ENCODE peak calls at places on chromosomes 16 and 17, in nine cellular contexts. One of them, this sample, is unnamed.
A peak's percentile ranks its signal among the peaks of the same experiment; 100 is the strongest.

GRCh38 chr17:8109669-8110455 is 8.5 kb downstream of the ALOXE3 start:
- DNase-seq in heart left ventricle: peak; percentile 34
- DNase-seq in keratinocyte: no peak
- DNase-seq in Caco-2: peak; percentile 78
- DNase-seq in AG09309: no peak
- DNase-seq in fibroblast of lung: peak; percentile 14
- DNase-seq in AG04449: no peak
- DNase-seq in heart right ventricle: peak; percentile 59
- DNase-seq in sigmoid colon: no peak
- DNase-seq in this sample: peak; percentile 86

GRCh38 chr17:34619687-34620217 is 40.4 kb downstream of the TMEM132E start:
- DNase-seq in heart left ventricle: no peak
- DNase-seq in keratinocyte: no peak
- DNase-seq in Caco-2: no peak
- DNase-seq in AG09309: no peak
- DNase-seq in fibroblast of lung: no peak
- DNase-seq in AG04449: no peak
- DNase-seq in heart right ventricle: no peak
- DNase-seq in sigmoid colon: no peak
- DNase-seq in this sample: no peak

GRCh38 chr16:89407282-89407924 is 83.0 kb downstream of the ANKRD11 start:
- DNase-seq in heart left ventricle: no peak
- DNase-seq in keratinocyte: no peak
- DNase-seq in Caco-2: no peak
- DNase-seq in AG09309: no peak
- DNase-seq in fibroblast of lung: no peak
- DNase-seq in AG04449: no peak
- DNase-seq in heart right ventricle: no peak
- DNase-seq in sigmoid colon: no peak
- DNase-seq in this sample: peak; percentile 58

GRCh38 chr16:12185563-12185962 is 209.0 kb downstream of the SNX29 start:
- DNase-seq in heart left ventricle: no peak
- DNase-seq in keratinocyte: no peak
- DNase-seq in Caco-2: no peak
- DNase-seq in AG09309: no peak
- DNase-seq in fibroblast of lung: no peak
- DNase-seq in AG04449: no peak
- DNase-seq in heart right ventricle: no peak
- DNase-seq in sigmoid colon: no peak
- DNase-seq in this sample: no peak

GRCh38 chr17:8939496-8940334 is 25.8 kb downstream of the PIK3R5 start:
- DNase-seq in heart left ventricle: no peak
- DNase-seq in keratinocyte: no peak
- DNase-seq in Caco-2: no peak
- DNase-seq in AG09309: no peak
- DNase-seq in fibroblast of lung: no peak
- DNase-seq in AG04449: no peak
- DNase-seq in heart right ventricle: no peak
- DNase-seq in sigmoid colon: no peak
- DNase-seq in this sample: no peak

GRCh38 chr16:56662357-56663354 is 4.9 kb downstream of the MT1F start:
- DNase-seq in heart left ventricle: no peak
- DNase-seq in keratinocyte: no peak
- DNase-seq in Caco-2: no peak
- DNase-seq in AG09309: no peak
- DNase-seq in fibroblast of lung: no peak
- DNase-seq in AG04449: no peak
- DNase-seq in heart right ventricle: no peak
- DNase-seq in sigmoid colon: no peak
- DNase-seq in this sample: no peak

GRCh38 chr16:19555938-19556778 is 655 bp downstream of the VPS35L start:
- DNase-seq in heart left ventricle: no peak
- DNase-seq in keratinocyte: peak; percentile 23
- DNase-seq in Caco-2: no peak
- DNase-seq in AG09309: no peak
- DNase-seq in fibroblast of lung: peak; percentile 39
- DNase-seq in AG04449: no peak
- DNase-seq in heart right ventricle: no peak
- DNase-seq in sigmoid colon: no peak
- DNase-seq in this sample: no peak

GRCh38 chr16:11164482-11165270 is 91.3 kb downstream of the SOCS1 start:
- DNase-seq in heart left ventricle: no peak
- DNase-seq in keratinocyte: no peak
- DNase-seq in Caco-2: no peak
- DNase-seq in AG09309: no peak
- DNase-seq in fibroblast of lung: no peak
- DNase-seq in AG04449: no peak
- DNase-seq in heart right ventricle: no peak
- DNase-seq in sigmoid colon: no peak
- DNase-seq in this sample: peak; percentile 38

GRCh38 chr17:29607557-29608195 is 14.7 kb downstream of the ANKRD13B start:
- DNase-seq in heart left ventricle: no peak
- DNase-seq in keratinocyte: no peak
- DNase-seq in Caco-2: no peak
- DNase-seq in AG09309: no peak
- DNase-seq in fibroblast of lung: no peak
- DNase-seq in AG04449: no peak
- DNase-seq in heart right ventricle: no peak
- DNase-seq in sigmoid colon: no peak
- DNase-seq in this sample: no peak

GRCh38 chr17:42422958-42423712 is at the start of gene CAVIN1:
- DNase-seq in heart left ventricle: peak; percentile 100
- DNase-seq in keratinocyte: peak; percentile 75
- DNase-seq in Caco-2: peak; percentile 99
- DNase-seq in AG09309: peak; percentile 92
- DNase-seq in fibroblast of lung: peak; percentile 98
- DNase-seq in AG04449: peak; percentile 92
- DNase-seq in heart right ventricle: peak; percentile 100
- DNase-seq in sigmoid colon: peak; percentile 100
- DNase-seq in this sample: peak; percentile 99

GRCh38 chr16:88747588-88748301 is 37.3 kb downstream of the PIEZO1 start:
- DNase-seq in heart left ventricle: no peak
- DNase-seq in keratinocyte: no peak
- DNase-seq in Caco-2: peak; percentile 85
- DNase-seq in AG09309: no peak
- DNase-seq in fibroblast of lung: no peak
- DNase-seq in AG04449: no peak
- DNase-seq in heart right ventricle: no peak
- DNase-seq in sigmoid colon: no peak
- DNase-seq in this sample: no peak

GRCh38 chr16:27982184-27982583 is 81.3 kb downstream of the GSG1L start:
- DNase-seq in heart left ventricle: no peak
- DNase-seq in keratinocyte: no peak
- DNase-seq in Caco-2: no peak
- DNase-seq in AG09309: no peak
- DNase-seq in fibroblast of lung: no peak
- DNase-seq in AG04449: no peak
- DNase-seq in heart right ventricle: no peak
- DNase-seq in sigmoid colon: no peak
- DNase-seq in this sample: no peak

GRCh38 chr16:27980919-27981670 is 82.4 kb downstream of the GSG1L start:
- DNase-seq in heart left ventricle: no peak
- DNase-seq in keratinocyte: no peak
- DNase-seq in Caco-2: no peak
- DNase-seq in AG09309: no peak
- DNase-seq in fibroblast of lung: no peak
- DNase-seq in AG04449: no peak
- DNase-seq in heart right ventricle: no peak
- DNase-seq in sigmoid colon: no peak
- DNase-seq in this sample: no peak

GRCh38 chr16:27978876-27979275 is 84.6 kb downstream of the GSG1L start:
- DNase-seq in heart left ventricle: no peak
- DNase-seq in keratinocyte: no peak
- DNase-seq in Caco-2: no peak
- DNase-seq in AG09309: no peak
- DNase-seq in fibroblast of lung: no peak
- DNase-seq in AG04449: no peak
- DNase-seq in heart right ventricle: no peak
- DNase-seq in sigmoid colon: peak; percentile 26
- DNase-seq in this sample: no peak

GRCh38 chr16:27977966-27978365 is 85.5 kb downstream of the GSG1L start:
- DNase-seq in heart left ventricle: peak; percentile 25
- DNase-seq in keratinocyte: no peak
- DNase-seq in Caco-2: no peak
- DNase-seq in AG09309: peak; percentile 14
- DNase-seq in fibroblast of lung: no peak
- DNase-seq in AG04449: no peak
- DNase-seq in heart right ventricle: no peak
- DNase-seq in sigmoid colon: peak; percentile 13
- DNase-seq in this sample: no peak

GRCh38 chr16:27980076-27980775 is 83.3 kb downstream of the GSG1L start:
- DNase-seq in heart left ventricle: no peak
- DNase-seq in keratinocyte: no peak
- DNase-seq in Caco-2: no peak
- DNase-seq in AG09309: no peak
- DNase-seq in fibroblast of lung: no peak
- DNase-seq in AG04449: no peak
- DNase-seq in heart right ventricle: no peak
- DNase-seq in sigmoid colon: peak; percentile 35
- DNase-seq in this sample: no peak
- TF ChIP-seq CTCF in heart left ventricle: no peak
- TF ChIP-seq CTCF in keratinocyte: no peak
- TF ChIP-seq CTCF in Caco-2: no peak
- TF ChIP-seq CTCF in AG09309: no peak
- TF ChIP-seq CTCF in fibroblast of lung: no peak
- TF ChIP-seq CTCF in AG04449: no peak
- TF ChIP-seq CTCF in heart right ventricle: no peak
- TF ChIP-seq CTCF in sigmoid colon: no peak
- TF ChIP-seq CTCF in this sample: no peak

DNA sequence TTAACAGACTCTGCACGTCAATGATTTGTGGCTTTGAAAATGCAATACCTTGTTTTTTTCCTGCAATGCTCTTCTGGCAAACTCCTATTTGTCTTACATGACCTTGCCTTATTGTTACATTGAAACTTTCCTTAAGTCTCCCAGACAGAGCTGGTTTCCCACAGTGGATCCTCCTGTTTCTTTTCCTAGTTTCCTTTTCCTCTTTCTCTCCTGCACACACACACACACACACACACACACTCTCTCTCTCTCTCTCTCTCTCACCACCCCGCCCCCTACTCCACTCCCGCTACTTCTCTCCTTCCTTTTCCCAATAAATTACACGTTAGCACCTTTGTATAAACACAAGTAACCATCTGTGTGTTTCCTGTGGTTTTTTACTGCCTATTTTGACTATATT is 2.3 kb downstream of the ORC6 start:
- DNase-seq in heart left ventricle: no peak
- DNase-seq in keratinocyte: no peak
- DNase-seq in Caco-2: no peak
- DNase-seq in AG09309: no peak
- DNase-seq in fibroblast of lung: peak; percentile 67
- DNase-seq in AG04449: no peak
- DNase-seq in heart right ventricle: no peak
- DNase-seq in sigmoid colon: no peak
- DNase-seq in this sample: no peak
- H3K4me3 ChIP-seq in heart left ventricle: no peak overlapping the region
- H3K4me3 ChIP-seq in keratinocyte: no peak overlapping the region
- H3K4me3 ChIP-seq in Caco-2: no peak overlapping the region
- H3K4me3 ChIP-seq in AG09309: no peak overlapping the region
- H3K4me3 ChIP-seq in fibroblast of lung: no peak overlapping the region
- H3K4me3 ChIP-seq in AG04449: no peak overlapping the region
- H3K4me3 ChIP-seq in heart right ventricle: no peak overlapping the region
- H3K4me3 ChIP-seq in sigmoid colon: no peak overlapping the region
- H3K4me3 ChIP-seq in this sample: no peak overlapping the region

GRCh38 chr17:4032738-4033137 is 68.5 kb upstream of the ATP2A3 start:
- DNase-seq in heart left ventricle: no peak
- DNase-seq in keratinocyte: no peak
- DNase-seq in Caco-2: no peak
- DNase-seq in AG09309: no peak
- DNase-seq in fibroblast of lung: no peak
- DNase-seq in AG04449: no peak
- DNase-seq in heart right ventricle: no peak
- DNase-seq in sigmoid colon: no peak
- DNase-seq in this sample: no peak
- TF ChIP-seq CTCF in heart left ventricle: no peak
- TF ChIP-seq CTCF in keratinocyte: no peak
- TF ChIP-seq CTCF in Caco-2: no peak
- TF ChIP-seq CTCF in AG09309: no peak
- TF ChIP-seq CTCF in fibroblast of lung: no peak
- TF ChIP-seq CTCF in AG04449: no peak
- TF ChIP-seq CTCF in heart right ventricle: no peak
- TF ChIP-seq CTCF in sigmoid colon: no peak
- TF ChIP-seq CTCF in this sample: no peak

GRCh38 chr16:75007443-75007842 is 8.6 kb downstream of the ZNRF1 start:
- DNase-seq in heart left ventricle: no peak
- DNase-seq in keratinocyte: no peak
- DNase-seq in Caco-2: no peak
- DNase-seq in AG09309: no peak
- DNase-seq in fibroblast of lung: no peak
- DNase-seq in AG04449: no peak
- DNase-seq in heart right ventricle: no peak
- DNase-seq in sigmoid colon: no peak
- DNase-seq in this sample: no peak

GRCh38 chr16:75011634-75012307 is 12.9 kb downstream of the ZNRF1 start:
- DNase-seq in heart left ventricle: no peak
- DNase-seq in keratinocyte: peak; percentile 41
- DNase-seq in Caco-2: no peak
- DNase-seq in AG09309: peak; percentile 61
- DNase-seq in fibroblast of lung: peak; percentile 89
- DNase-seq in AG04449: peak; percentile 67
- DNase-seq in heart right ventricle: no peak
- DNase-seq in sigmoid colon: no peak
- DNase-seq in this sample: no peak

GRCh38 chr16:75010427-75010826 is 11.6 kb downstream of the ZNRF1 start:
- DNase-seq in heart left ventricle: no peak
- DNase-seq in keratinocyte: no peak
- DNase-seq in Caco-2: no peak
- DNase-seq in AG09309: no peak
- DNase-seq in fibroblast of lung: no peak
- DNase-seq in AG04449: no peak
- DNase-seq in heart right ventricle: no peak
- DNase-seq in sigmoid colon: no peak
- DNase-seq in this sample: no peak

GRCh38 chr16:75014318-75014717 is 15.5 kb downstream of the ZNRF1 start:
- DNase-seq in heart left ventricle: no peak
- DNase-seq in keratinocyte: no peak
- DNase-seq in Caco-2: no peak
- DNase-seq in AG09309: no peak
- DNase-seq in fibroblast of lung: no peak
- DNase-seq in AG04449: no peak
- DNase-seq in heart right ventricle: no peak
- DNase-seq in sigmoid colon: no peak
- DNase-seq in this sample: no peak

DNA sequence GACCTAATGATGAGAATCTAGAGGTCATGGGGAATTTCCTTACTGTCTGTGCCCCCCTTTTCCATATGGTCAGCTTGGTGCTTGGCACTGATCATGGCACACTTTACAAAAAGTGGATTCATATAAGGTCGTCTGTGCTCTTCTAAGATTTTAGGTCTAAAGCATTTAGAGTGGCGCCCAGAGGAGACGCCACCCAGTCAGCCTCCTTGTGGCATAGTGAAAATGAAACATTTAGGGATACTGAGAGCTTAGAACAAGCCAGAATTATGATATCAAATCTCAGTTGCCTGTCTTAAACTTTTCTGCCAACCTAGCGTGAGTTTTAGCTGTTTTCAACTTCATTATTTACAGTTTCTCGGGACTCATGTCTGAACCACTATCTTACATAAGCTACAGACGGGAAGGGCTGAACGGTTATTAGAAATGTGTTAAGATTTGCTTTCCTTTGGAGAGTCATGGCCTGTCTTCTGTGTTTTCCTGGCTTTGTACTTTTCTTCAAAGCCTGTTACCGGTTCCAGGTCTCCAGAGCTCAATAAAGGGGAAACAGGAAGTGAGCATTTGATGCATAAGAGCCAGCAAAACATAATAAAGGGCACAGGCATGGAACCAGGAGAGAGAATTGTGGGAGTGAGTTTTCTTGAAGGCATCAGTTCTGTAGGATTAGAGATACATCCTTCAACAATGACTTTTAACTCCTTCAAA is 13.7 kb downstream of the ZNRF1 start:
- DNase-seq in heart left ventricle: no peak
- DNase-seq in keratinocyte: no peak
- DNase-seq in Caco-2: no peak
- DNase-seq in AG09309: no peak
- DNase-seq in fibroblast of lung: no peak
- DNase-seq in AG04449: no peak
- DNase-seq in heart right ventricle: no peak
- DNase-seq in sigmoid colon: no peak
- DNase-seq in this sample: no peak
- H3K4me3 ChIP-seq in heart left ventricle: no peak overlapping the region
- H3K4me3 ChIP-seq in keratinocyte: no peak overlapping the region
- H3K4me3 ChIP-seq in Caco-2: no peak overlapping the region
- H3K4me3 ChIP-seq in AG09309: no peak overlapping the region
- H3K4me3 ChIP-seq in fibroblast of lung: no peak overlapping the region
- H3K4me3 ChIP-seq in AG04449: no peak overlapping the region
- H3K4me3 ChIP-seq in heart right ventricle: no peak overlapping the region
- H3K4me3 ChIP-seq in sigmoid colon: no peak overlapping the region
- H3K4me3 ChIP-seq in this sample: no peak overlapping the region

This sample was measured in kidney.